ENCODE peak calls at places on chromosomes 6 and 20, in nine cellular contexts. T, Y, V, L, B, P, Q, A and O are unnamed samples.

GRCh38 chr6:119350202-119351004 is 842 bp upstream of the MAN1A1 start:
- DNase-seq in T (no peak), Y (no peak), V (peak), L (peak), B (peak), P (peak), Q (peak), A (no peak), O (peak)

GRCh38 chr6:170139531-170139930 is 151.3 kb downstream of the DLL1 start:
- DNase-seq in T (no peak), Y (no peak), V (no peak), L (no peak), B (no peak), P (no peak), Q (no peak), A (no peak), O (no peak)

GRCh38 chr20:24828992-24829648 is 119.9 kb upstream of the CST7 start:
- DNase-seq in T (no peak), Y (no peak), V (no peak), L (no peak), B (no peak), P (no peak), Q (no peak), A (no peak), O (no peak)

GRCh38 chr6:35280903-35281302 is 16.7 kb upstream of the DEF6 start:
- DNase-seq in T (no peak), Y (no peak), V (no peak), L (no peak), B (no peak), P (no peak), Q (peak), A (no peak), O (no peak)

GRCh38 chr6:129859524-129859923 is 1.6 kb downstream of the TMEM244 start:
- DNase-seq in T (no peak), Y (no peak), V (no peak), L (no peak), B (no peak), P (no peak), Q (no peak), A (no peak), O (no peak)

GRCh38 chr6:14212632-14213031 is 95.1 kb downstream of the CD83 start:
- DNase-seq in T (no peak), Y (no peak), V (no peak), L (no peak), B (no peak), P (no peak), Q (no peak), A (no peak), O (peak)

GRCh38 chr20:37866051-37866450 is 36.9 kb upstream of the VSTM2L start:
- DNase-seq in T (no peak), Y (no peak), V (no peak), L (no peak), B (no peak), P (no peak), Q (no peak), A (no peak), O (no peak)

GRCh38 chr20:10716855-10717254 is 43.1 kb upstream of the JAG1 start:
- DNase-seq in T (no peak), Y (no peak), V (peak), L (no peak), B (no peak), P (no peak), Q (peak), A (no peak), O (no peak)

GRCh38 chr6:107807186-107807585 is 16.9 kb downstream of the SCML4 start:
- DNase-seq in T (no peak), Y (no peak), V (no peak), L (no peak), B (no peak), P (no peak), Q (no peak), A (peak), O (no peak)

GRCh38 chr6:112275365-112275764 is 21.0 kb upstream of the LAMA4 start:
- DNase-seq in T (no peak), Y (no peak), V (no peak), L (no peak), B (no peak), P (no peak), Q (no peak), A (no peak), O (no peak)

GRCh38 chr6:143901885-143902708 is 37.8 kb downstream of the ZC2HC1B start:
- DNase-seq in T (peak), Y (no peak), V (no peak), L (no peak), B (no peak), P (no peak), Q (peak), A (no peak), O (no peak)

GRCh38 chr6:165178056-165178455 is 131.3 kb downstream of the C6orf118 start:
- DNase-seq in T (no peak), Y (peak), V (no peak), L (no peak), B (no peak), P (no peak), Q (no peak), A (no peak), O (no peak)

DNA sequence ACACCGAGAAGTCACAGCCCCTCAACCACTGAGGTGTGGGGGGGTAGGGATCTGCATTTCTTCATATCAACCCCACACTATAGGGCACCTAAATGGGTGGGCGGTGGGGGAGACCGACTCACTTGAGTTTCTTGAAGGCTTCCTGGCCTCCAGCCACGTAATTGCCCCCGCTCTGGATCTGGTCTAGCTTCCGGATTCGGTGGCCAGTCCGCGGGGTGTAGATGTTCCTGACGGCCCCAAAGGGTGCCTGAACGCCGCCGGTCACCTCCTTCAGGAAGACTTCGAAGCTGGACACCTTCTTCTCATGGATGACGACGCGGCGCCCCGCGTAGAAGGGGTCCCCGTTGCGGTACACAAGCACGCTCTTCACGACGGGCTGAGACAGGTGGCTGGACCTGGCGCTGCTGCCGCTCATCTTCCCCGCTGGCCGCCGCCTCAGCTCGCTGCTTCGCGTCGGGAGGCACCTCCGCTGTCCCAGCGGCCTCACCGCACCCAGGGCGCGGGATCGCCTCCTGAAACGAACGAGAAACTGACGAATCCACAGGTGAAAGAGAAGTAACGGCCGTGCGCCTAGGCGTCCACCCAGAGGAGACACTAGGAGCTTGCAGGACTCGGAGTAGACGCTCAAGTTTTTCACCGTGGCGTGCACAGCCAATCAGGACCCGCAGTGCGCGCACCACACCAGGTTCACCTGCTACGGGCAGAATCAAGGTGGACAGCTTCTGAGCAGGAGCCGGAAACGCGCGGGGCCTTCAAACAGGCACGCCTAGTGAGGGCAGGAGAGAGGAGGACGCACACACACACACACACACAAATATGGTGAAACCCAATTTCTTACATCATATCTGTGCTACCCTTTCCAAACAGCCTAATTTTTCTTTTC is at the start of gene DCDC2:
- DNase-seq in T (no peak), Y (peak), V (peak), L (no peak), B (no peak), P (no peak), Q (no peak), A (peak), O (peak)
- H3K4me3 ChIP-seq in T (no peak), Y (peak), V (peak), L (no peak), B (no peak), P (peak), Q (no peak), A (no peak), O (no peak)

GRCh38 chr6:15433517-15433874 is 187.6 kb downstream of the JARID2 start:
- DNase-seq in T (no peak), Y (no peak), V (no peak), L (no peak), B (no peak), P (no peak), Q (no peak), A (no peak), O (no peak)

GRCh38 chr6:15431762-15432495 is 186.1 kb downstream of the JARID2 start:
- DNase-seq in T (no peak), Y (no peak), V (peak), L (no peak), B (no peak), P (no peak), Q (no peak), A (no peak), O (no peak)

GRCh38 chr6:15429146-15430110 is 183.6 kb downstream of the JARID2 start:
- DNase-seq in T (no peak), Y (no peak), V (peak), L (no peak), B (no peak), P (no peak), Q (no peak), A (no peak), O (peak)

GRCh38 chr6:15430181-15430580 is 184.3 kb downstream of the JARID2 start:
- DNase-seq in T (no peak), Y (no peak), V (no peak), L (no peak), B (no peak), P (no peak), Q (no peak), A (no peak), O (no peak)

DNA sequence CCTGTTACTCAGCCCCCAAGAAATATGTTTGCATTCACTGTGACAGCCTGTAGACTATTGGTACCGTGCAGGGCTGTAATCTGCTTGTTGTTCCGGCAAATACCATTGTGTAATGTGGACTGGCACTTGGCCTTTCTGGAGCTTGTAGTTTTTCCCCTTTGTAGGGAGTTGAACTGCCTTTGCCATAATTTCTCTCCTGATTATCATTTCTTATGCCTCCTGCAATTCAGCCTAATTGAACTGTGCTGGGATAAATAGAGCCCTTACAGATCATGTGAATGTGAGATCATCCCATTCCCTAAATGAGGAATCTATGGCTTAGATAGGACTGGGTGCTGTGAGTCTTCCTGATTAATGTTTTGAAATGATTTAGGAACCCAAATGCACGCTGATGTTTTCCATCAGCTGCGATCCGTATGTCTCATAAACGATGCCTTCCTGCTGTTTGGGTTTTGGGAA is 185.1 kb downstream of the JARID2 start:
- DNase-seq in T (no peak), Y (no peak), V (peak), L (no peak), B (no peak), P (no peak), Q (no peak), A (no peak), O (no peak)
- TF ChIP-seq MAX in T (no peak), Y (no peak), V (no peak), L (no peak), B (no peak), P (no peak), Q (no peak), A (no peak), O (no peak)

GRCh38 chr6:33691456-33692077 is 19.9 kb downstream of the UQCC2 start:
- DNase-seq in T (no peak), Y (no peak), V (no peak), L (no peak), B (peak), P (no peak), Q (no peak), A (no peak), O (no peak)
- H3K4me3 ChIP-seq in T (no peak), Y (no peak), V (no peak), L (no peak), B (no peak), P (no peak), Q (no peak), A (no peak), O (no peak)

DNA sequence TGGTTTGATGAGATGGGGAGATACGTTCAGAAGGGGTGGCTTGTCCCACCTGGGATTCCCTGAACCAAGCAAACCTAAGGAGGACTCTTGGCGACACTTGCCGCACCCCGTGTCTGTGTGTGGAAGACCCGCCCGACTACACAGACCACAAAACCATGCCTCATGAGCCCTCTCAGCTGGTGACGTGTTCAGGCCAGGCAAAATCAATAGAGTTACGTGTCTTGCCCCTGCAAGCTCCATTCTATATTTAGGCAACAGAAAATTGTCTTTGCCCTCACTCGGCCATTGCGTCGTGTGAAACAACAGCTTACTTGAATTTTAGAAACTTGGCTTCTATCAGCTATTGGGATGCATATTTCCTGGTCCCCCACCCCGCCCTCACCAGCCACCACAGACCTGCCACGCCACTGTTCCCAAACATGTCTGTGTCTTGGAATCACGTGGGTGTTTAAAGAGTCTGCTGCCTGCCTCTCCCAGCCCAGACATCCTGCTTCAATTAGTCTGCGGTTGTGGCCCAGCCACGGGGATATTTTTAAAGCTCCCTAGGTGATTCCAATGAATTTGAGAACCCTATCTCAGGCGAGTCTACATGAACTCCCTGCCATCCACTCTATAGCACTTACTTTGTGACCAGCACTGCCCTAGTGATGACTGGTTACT is 279.2 kb upstream of the EXOC2 start:
- DNase-seq in T (no peak), Y (no peak), V (no peak), L (no peak), B (no peak), P (no peak), Q (no peak), A (no peak), O (peak)
- TF ChIP-seq MAX in T (no peak), Y (no peak), V (no peak), L (no peak), B (no peak), P (no peak), Q (no peak), A (no peak), O (no peak)

DNA sequence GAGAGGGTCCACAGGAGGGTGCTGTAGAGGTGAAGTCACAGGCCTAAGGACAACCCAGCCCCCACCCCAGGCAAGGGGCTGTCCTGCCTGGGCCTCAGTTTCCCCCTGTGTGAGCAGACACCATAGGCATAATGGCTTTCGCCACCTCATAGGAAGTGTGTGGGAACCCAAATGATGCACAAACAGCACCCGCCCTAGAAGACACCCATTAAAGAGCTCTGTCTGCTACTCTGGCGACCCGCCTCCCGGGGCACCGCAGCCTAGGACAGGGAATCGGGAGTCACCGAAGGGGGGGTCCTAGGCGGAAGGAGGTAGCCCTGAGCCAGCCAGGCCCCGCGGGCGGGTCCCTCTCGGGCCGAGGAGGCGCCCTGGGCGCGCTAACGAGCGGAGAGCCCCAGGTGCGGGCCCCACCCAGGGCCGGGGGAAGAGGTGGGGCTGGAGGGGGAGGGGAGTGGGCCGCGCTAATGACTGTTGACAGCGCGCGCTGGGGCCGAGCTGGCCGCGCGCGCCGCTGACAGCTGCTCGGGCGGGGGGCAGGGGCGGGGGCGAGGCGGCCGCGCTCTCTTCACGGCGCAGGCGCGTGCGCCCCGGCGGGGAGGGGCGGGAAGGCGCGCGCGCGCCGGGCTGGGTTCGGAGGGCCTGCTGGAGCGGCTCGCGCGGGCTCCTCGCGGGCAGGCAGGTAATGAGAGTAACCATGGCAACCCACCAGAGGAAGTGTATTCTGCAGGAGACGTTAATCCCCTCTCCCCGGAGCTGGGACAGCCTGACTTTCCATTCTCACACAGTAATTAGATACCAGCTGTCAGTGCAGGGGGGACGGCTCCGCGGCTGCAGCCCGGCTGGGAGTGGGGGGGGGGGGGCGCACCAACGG is 48.9 kb downstream of the NOL4L start:
- DNase-seq in T (no peak), Y (peak), V (peak), L (peak), B (peak), P (peak), Q (no peak), A (peak), O (peak)
- H3K4me3 ChIP-seq in T (peak), Y (peak), V (peak), L (peak), B (peak), P (peak), Q (peak), A (peak), O (peak)